ENCODE peak calls at places on chromosomes 7 and 10, in six cellular contexts. L is CD8-positive, alpha-beta memory T cell; D is heart right ventricle; P is hepatocyte; Z is aorta; R is Panc1. N is an unnamed sample.
A peak's percentile ranks its signal among the peaks of the same experiment; 100 is the strongest.

GRCh38 chr10:93369588-93370164 is 112.5 kb downstream of the MYOF start:
- DNase-seq in Z (no peak), D (no peak), R (no peak), P (no peak), L (no peak), N (no peak)

GRCh38 chr7:47452295-47452694 is 129.6 kb downstream of the TNS3 start:
- DNase-seq in D (no peak), L (no peak), P (no peak), R (no peak), Z (no peak), N (no peak)

GRCh38 chr10:78658645-78659632 is 409.8 kb upstream of the ZMIZ1 start:
- DNase-seq in Z (no peak), L (no peak), R (no peak), D (no peak), P (no peak), N (no peak)

GRCh38 chr10:18418579-18419210 is 232.7 kb downstream of the NSUN6 start:
- DNase-seq in L (no peak), Z (no peak), R (no peak), D (no peak), P (no peak), N (no peak)

GRCh38 chr10:97882142-97883091 is 32.8 kb downstream of the GOLGA7B start:
- DNase-seq in P (no peak), Z (peak; percentile 94), D (no peak), L (no peak), R (peak; percentile 69), N (no peak)

GRCh38 chr10:76034236-76035009 is 603.0 kb downstream of the LRMDA start:
- DNase-seq in Z (no peak), R (no peak), P (no peak), L (no peak), D (no peak), N (no peak)

GRCh38 chr7:40232242-40232929 is 97.6 kb downstream of the SUGCT start:
- DNase-seq in Z (no peak), L (no peak), P (peak; percentile 66), D (peak; percentile 30), R (peak; percentile 35), N (no peak)

GRCh38 chr7:128459394-128459878 is 3.8 kb downstream of the HILPDA start:
- DNase-seq in R (no peak), D (peak; percentile 67), Z (no peak), P (peak; percentile 71), L (peak; percentile 45), N (peak; percentile 55)

GRCh38 chr10:48215148-48215982 is 59.1 kb downstream of the FRMPD2 start:
- DNase-seq in D (no peak), L (no peak), R (peak; percentile 10), P (peak; percentile 66), Z (no peak), N (peak; percentile 25)

GRCh38 chr10:63700935-63701263 is 179.7 kb downstream of the REEP3 start:
- DNase-seq in L (no peak), P (no peak), Z (no peak), D (no peak), R (no peak), N (no peak)

GRCh38 chr10:33612116-33612515 is 277.6 kb upstream of the NRP1 start:
- DNase-seq in D (no peak), L (no peak), P (no peak), Z (no peak), R (no peak), N (no peak)

GRCh38 chr10:110074298-110074697 is 66.5 kb downstream of the ADD3 start:
- DNase-seq in L (no peak), Z (no peak), R (no peak), P (no peak), D (no peak), N (no peak)

GRCh38 chr7:129225931-129226572 is 1.2 kb downstream of the AHCYL2 start:
- DNase-seq in L (no peak), R (no peak), P (no peak), Z (no peak), D (no peak), N (no peak)

GRCh38 chr10:4541292-4541691 is 284.7 kb upstream of the AKR1E2 start:
- DNase-seq in Z (peak; percentile 73), P (peak; percentile 7), L (no peak), R (peak; percentile 7), D (no peak), N (no peak)

GRCh38 chr10:84660340-84661159 is 332.2 kb downstream of the CCSER2 start:
- DNase-seq in L (no peak), D (no peak), R (no peak), Z (no peak), P (no peak), N (no peak)

GRCh38 chr7:88350118-88350517 is 43.4 kb upstream of the STEAP4 start:
- DNase-seq in D (no peak), R (no peak), Z (no peak), P (no peak), L (no peak), N (no peak)

GRCh38 chr7:3162286-3162685 is 118.6 kb upstream of the CARD11 start:
- DNase-seq in D (no peak), L (no peak), R (no peak), P (no peak), Z (no peak), N (no peak)

GRCh38 chr10:47169631-47170030 is 130.4 kb upstream of the GDF10 start:
- DNase-seq in R (no peak), Z (no peak), L (no peak), D (no peak), P (no peak), N (no peak)

GRCh38 chr7:2299131-2299829 is 15.0 kb downstream of the SNX8 start:
- DNase-seq in L (no peak), D (peak; percentile 54), Z (no peak), R (no peak), P (no peak), N (no peak)

GRCh38 chr7:8362723-8363369 is 70.6 kb upstream of the NXPH1 start:
- DNase-seq in L (no peak), D (no peak), P (no peak), R (no peak), Z (no peak), N (no peak)

GRCh38 chr10:5458949-5459747 is 40.2 kb downstream of the CALML5 start:
- DNase-seq in L (no peak), D (no peak), P (no peak), Z (no peak), R (no peak), N (no peak)

GRCh38 chr7:151719895-151720238 is 157.0 kb downstream of the PRKAG2 start:
- DNase-seq in R (no peak), P (no peak), Z (no peak), L (no peak), D (no peak), N (no peak)

GRCh38 chr10:115572740-115573455 is 479.7 kb downstream of the ATRNL1 start:
- DNase-seq in L (no peak), R (peak; percentile 8), Z (no peak), D (no peak), P (peak; percentile 7), N (no peak)

DNA sequence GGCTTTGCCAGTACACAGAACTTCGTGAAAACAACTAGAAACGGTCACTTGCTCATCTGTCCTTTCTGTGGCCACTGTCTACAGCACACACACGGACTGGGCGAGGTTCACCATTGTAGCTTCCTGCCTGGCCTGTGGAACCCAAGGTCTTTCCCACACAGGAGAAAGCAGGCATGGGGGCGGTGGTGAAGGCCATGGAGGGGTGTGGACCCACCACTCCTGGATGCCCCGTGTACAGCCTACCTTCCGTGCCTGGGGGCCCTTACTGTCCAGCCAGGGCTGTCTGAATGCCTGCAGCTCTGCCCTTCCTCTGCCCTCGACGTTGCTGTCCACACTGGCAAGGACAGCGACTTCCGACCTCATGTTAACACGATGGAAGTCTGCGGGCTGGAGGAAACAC is 108.8 kb downstream of the PRPF18 start:
- DNase-seq in P (no peak), L (no peak), D (no peak), Z (no peak), R (no peak), N (no peak)
- H3K4me1 ChIP-seq in P (no peaks in the 10 kb centered on the region), L (no peaks in the 10 kb centered on the region), D (peaks cover 58% of the 10 kb centered on the region), Z (no peaks in the 10 kb centered on the region), R (no peaks in the 10 kb centered on the region), N (no peaks in the 10 kb centered on the region)

DNA sequence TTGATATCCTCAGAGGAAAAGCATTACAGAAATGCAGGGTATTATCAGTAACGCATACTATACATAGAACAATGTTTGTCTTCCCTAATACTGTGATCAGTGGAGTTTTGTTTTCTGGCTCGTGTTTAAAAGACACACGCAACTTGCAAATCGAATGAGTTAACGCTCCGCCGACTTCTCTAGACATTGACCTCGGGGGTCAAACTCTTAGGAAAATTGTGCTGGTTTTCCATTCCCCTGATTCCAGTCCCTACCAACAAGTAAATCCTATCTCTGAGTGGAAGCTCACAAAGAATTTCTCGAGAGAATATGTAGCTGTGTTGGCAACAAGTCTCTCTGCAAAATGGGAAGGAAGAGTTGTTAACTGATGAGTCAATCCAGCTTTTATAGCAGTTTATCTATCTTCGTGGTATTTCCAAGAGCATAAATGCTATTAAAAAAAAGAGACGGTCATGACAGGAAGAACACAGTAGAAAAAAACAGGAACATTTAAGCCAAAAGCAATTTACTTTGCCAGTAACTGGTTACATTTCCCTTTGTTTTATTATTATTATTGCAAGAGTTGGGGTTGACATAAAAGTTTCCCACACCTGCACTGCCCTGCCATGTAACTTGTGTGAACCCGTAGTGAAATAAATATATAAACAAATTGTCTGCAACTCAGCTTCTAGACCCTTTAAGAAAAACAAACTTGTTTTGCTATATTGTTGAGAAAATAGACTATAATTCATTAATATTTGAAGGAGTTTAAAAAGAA is 144.4 kb downstream of the ARID5B start:
- DNase-seq in P (peak; percentile 73), R (no peak), Z (no peak), L (no peak), D (peak; percentile 38), N (no peak)
- H3K4me1 ChIP-seq in P (peaks cover 57% of the 10 kb centered on the region), R (peaks cover 79% of the 10 kb centered on the region), Z (peaks cover 4% of the 10 kb centered on the region), L (peaks cover 79% of the 10 kb centered on the region), D (peaks cover 54% of the 10 kb centered on the region), N (no peaks in the 10 kb centered on the region)

GRCh38 chr10:70330671-70331070 is 46.9 kb upstream of the NPFFR1 start:
- DNase-seq in R (no peak), Z (no peak), D (no peak), L (no peak), P (no peak), N (peak; percentile 13)
- H3K4me1 ChIP-seq in R (peaks cover 3% of the 10 kb centered on the region), Z (no peaks in the 10 kb centered on the region), D (peaks cover 36% of the 10 kb centered on the region), L (peaks cover 17% of the 10 kb centered on the region), P (peaks cover 10% of the 10 kb centered on the region), N (peaks cover 11% of the 10 kb centered on the region)

GRCh38 chr10:3481000-3481335 is 304.0 kb downstream of the KLF6 start:
- DNase-seq in L (no peak), Z (no peak), D (no peak), P (no peak), R (no peak), N (no peak)

GRCh38 chr10:3480281-3480999 is 304.6 kb downstream of the KLF6 start:
- DNase-seq in L (no peak), P (no peak), D (no peak), R (no peak), Z (no peak), N (no peak)

GRCh38 chr10:3482200-3482993 is 302.6 kb downstream of the KLF6 start:
- DNase-seq in D (peak; percentile 39), R (no peak), L (no peak), Z (no peak), P (peak; percentile 92), N (peak; percentile 65)

GRCh38 chr10:3478632-3479240 is 306.2 kb upstream of the PITRM1 start:
- DNase-seq in Z (no peak), R (no peak), P (no peak), L (no peak), D (no peak), N (no peak)

DNA sequence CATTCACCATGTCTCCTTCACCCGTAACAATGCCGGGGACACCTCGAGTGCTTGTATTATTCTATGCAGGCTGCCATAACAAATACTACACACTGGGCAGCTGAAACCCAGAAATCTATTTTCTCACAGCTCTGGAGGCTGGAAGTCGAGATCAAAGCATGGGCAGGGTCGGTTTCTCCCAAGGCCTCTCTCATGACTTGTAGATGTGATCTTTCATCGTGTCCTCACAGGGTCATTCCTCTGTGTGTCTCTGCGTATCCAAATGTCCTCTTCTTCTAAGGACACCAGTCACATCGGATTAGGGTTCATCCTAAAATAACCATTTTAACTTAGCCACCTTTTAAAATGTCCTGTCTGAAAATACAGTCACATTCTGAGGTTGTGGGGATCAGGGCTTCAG is 303.5 kb downstream of the KLF6 start:
- DNase-seq in R (no peak), Z (no peak), L (no peak), P (no peak), D (no peak), N (no peak)
- H3K4me1 ChIP-seq in R (peaks cover 3% of the 10 kb centered on the region), Z (no peaks in the 10 kb centered on the region), L (peaks cover 15% of the 10 kb centered on the region), P (peaks cover 23% of the 10 kb centered on the region), D (peaks cover 34% of the 10 kb centered on the region), N (no peaks in the 10 kb centered on the region)